ENCODE peak calls at places on chromosome 10, in five cellular contexts. W, T, U, D and Q are unnamed samples.

GRCh38 chr10:122774269-122774668 is 71.4 kb downstream of the CUZD1 start:
- DNase-seq in T (no peak), U (no peak), W (no peak), D (no peak), Q (no peak)

GRCh38 chr10:124511205-124512039 is 49.8 kb downstream of the LHPP start:
- DNase-seq in D (no peak), U (no peak), T (no peak), W (no peak), Q (no peak)

GRCh38 chr10:7952251-7952650 is 102.2 kb upstream of the GATA3 start:
- DNase-seq in U (no peak), D (no peak), W (no peak), T (no peak), Q (no peak)

GRCh38 chr10:30176776-30177533 is 117.6 kb upstream of the JCAD start:
- DNase-seq in D (no peak), U (no peak), W (no peak), T (no peak), Q (no peak)

GRCh38 chr10:52542891-52543290 is 228.8 kb downstream of the DKK1 start:
- DNase-seq in W (no peak), T (no peak), D (no peak), U (no peak), Q (no peak)

GRCh38 chr10:91992026-91992425 is 68.5 kb downstream of the BTAF1 start:
- DNase-seq in W (no peak), U (no peak), T (no peak), D (no peak), Q (no peak)

GRCh38 chr10:110364531-110364937 is 59.8 kb upstream of the SMNDC1 start:
- DNase-seq in T (no peak), U (no peak), D (no peak), W (no peak), Q (no peak)

GRCh38 chr10:62919776-62920175 is 103.6 kb upstream of the EGR2 start:
- DNase-seq in W (no peak), D (no peak), U (no peak), T (no peak), Q (no peak)

GRCh38 chr10:102153093-102153620 is 968 bp downstream of the NOLC1 start:
- DNase-seq in D (no peak), U (no peak), W (no peak), T (peak), Q (no peak)

GRCh38 chr10:56298941-56299340 is 62.1 kb downstream of the ZWINT start:
- DNase-seq in W (no peak), T (no peak), D (no peak), U (no peak), Q (no peak)

GRCh38 chr10:128725531-128725930 is 599.3 kb upstream of the MKI67 start:
- DNase-seq in W (no peak), D (no peak), U (no peak), T (no peak), Q (no peak)

GRCh38 chr10:102523250-102524029 is 19.7 kb downstream of the SUFU start:
- DNase-seq in D (no peak), T (peak), U (peak), W (no peak), Q (no peak)

GRCh38 chr10:99630439-99630838 is 10.2 kb upstream of the SLC25A28 start:
- DNase-seq in U (no peak), W (no peak), D (no peak), T (peak), Q (no peak)

GRCh38 chr10:132730566-132730953 is 55.4 kb downstream of the NKX6-2 start:
- DNase-seq in W (no peak), T (no peak), D (no peak), U (no peak), Q (no peak)

GRCh38 chr10:88437411-88437810 is 145.7 kb downstream of the RNLS start:
- DNase-seq in U (no peak), T (no peak), D (no peak), W (no peak), Q (no peak)

GRCh38 chr10:103671561-103671960 is 178.1 kb downstream of the NEURL1 start:
- DNase-seq in D (no peak), W (no peak), U (no peak), T (no peak), Q (no peak)

GRCh38 chr10:24118246-24118645 is 90.7 kb upstream of the KIAA1217 start:
- DNase-seq in U (no peak), W (no peak), T (peak), D (no peak), Q (no peak)

GRCh38 chr10:3473271-3473670 is 300.7 kb upstream of the PITRM1 start:
- DNase-seq in W (no peak), U (peak), T (no peak), D (no peak), Q (no peak)

GRCh38 chr10:132247943-132248342 is 59.8 kb downstream of the STK32C start:
- DNase-seq in W (no peak), U (no peak), D (no peak), T (no peak), Q (no peak)

GRCh38 chr10:121579656-121580055 is 18.6 kb downstream of the FGFR2 start:
- DNase-seq in U (no peak), T (no peak), W (no peak), D (no peak), Q (no peak)

GRCh38 chr10:60816624-60817023 is 38.3 kb downstream of the CDK1 start:
- DNase-seq in T (peak), U (no peak), W (peak), D (peak), Q (no peak)

GRCh38 chr10:113425596-113425995 is 127.3 kb upstream of the HABP2 start:
- DNase-seq in U (peak), T (peak), D (peak), W (peak), Q (no peak)